ENCODE peak calls at places on chromosomes 16 and 17, in six cellular contexts. K is stomach, X is prostate gland, M is brain microvascular endothelial cell, I is upper lobe of right lung, B is DND-41. Z is an unnamed sample.

GRCh38 chr17:80852476-80853015 is 139.1 kb upstream of the CHMP6 start:
- DNase-seq in I (peak; percentile 62), M (no peak), X (no peak), B (no peak), K (no peak), Z (no peak)

GRCh38 chr16:81399909-81400308 is 44.7 kb upstream of the CMIP start:
- DNase-seq in X (no peak), I (no peak), M (no peak), K (no peak), B (no peak), Z (no peak)

GRCh38 chr16:11049396-11050059 is 105.2 kb downstream of the CLEC16A start:
- DNase-seq in M (no peak), X (no peak), B (no peak), K (no peak), I (no peak), Z (no peak)

GRCh38 chr17:76716146-76716833 is 5.5 kb upstream of the MXRA7 start:
- DNase-seq in K (peak; percentile 48), X (no peak), B (no peak), M (peak; percentile 99), I (peak; percentile 63), Z (peak; percentile 100)

GRCh38 chr17:43211123-43211479 is 574 bp upstream of the TMEM106A start:
- DNase-seq in M (no peak), B (no peak), I (no peak), X (no peak), K (no peak), Z (no peak)

GRCh38 chr16:12081048-12081404 is 104.5 kb downstream of the SNX29 start:
- DNase-seq in M (no peak), I (peak; percentile 2), B (no peak), K (no peak), X (no peak), Z (no peak)

GRCh38 chr17:67531291-67531690 is 154.2 kb downstream of the PITPNC1 start:
- DNase-seq in B (no peak), X (no peak), I (no peak), M (no peak), K (no peak), Z (peak; percentile 50)

GRCh38 chr17:80315517-80316182 is 55.0 kb downstream of the RNF213 start:
- DNase-seq in K (no peak), X (no peak), I (peak; percentile 20), M (no peak), B (no peak), Z (no peak)

GRCh38 chr17:61330174-61331150 is 69.2 kb upstream of the TBX2 start:
- DNase-seq in M (no peak), B (no peak), X (no peak), K (no peak), I (no peak), Z (no peak)

GRCh38 chr17:71229036-71229435 is 891.8 kb upstream of the SOX9 start:
- DNase-seq in K (no peak), B (no peak), X (no peak), M (no peak), I (no peak), Z (no peak)

GRCh38 chr17:8577868-8578267 is 52.7 kb downstream of the MYH10 start:
- DNase-seq in M (no peak), B (no peak), I (no peak), K (no peak), X (no peak), Z (no peak)

GRCh38 chr17:54900457-54901229 is at the start of gene TOM1L1:
- DNase-seq in I (peak; percentile 93), K (peak; percentile 90), M (peak; percentile 47), X (peak; percentile 75), B (no peak), Z (peak; percentile 88)

GRCh38 chr16:16890964-16891363 is 512.0 kb downstream of the NPIPA7 start:
- DNase-seq in M (no peak), I (no peak), K (no peak), B (no peak), X (no peak), Z (no peak)

GRCh38 chr17:557371-557770 is 157.3 kb downstream of the VPS53 start:
- DNase-seq in M (no peak), I (no peak), X (no peak), B (no peak), K (no peak), Z (no peak)

GRCh38 chr17:561118-561517 is 153.5 kb downstream of the VPS53 start:
- DNase-seq in I (no peak), M (peak; percentile 69), X (no peak), K (no peak), B (no peak), Z (no peak)

GRCh38 chr17:559699-560378 is 154.8 kb downstream of the VPS53 start:
- DNase-seq in B (no peak), I (no peak), K (no peak), X (no peak), M (peak; percentile 80), Z (peak; percentile 87)

GRCh38 chr17:560379-560935 is 154.2 kb downstream of the VPS53 start:
- DNase-seq in M (no peak), K (no peak), X (no peak), I (no peak), B (no peak), Z (no peak)

DNA sequence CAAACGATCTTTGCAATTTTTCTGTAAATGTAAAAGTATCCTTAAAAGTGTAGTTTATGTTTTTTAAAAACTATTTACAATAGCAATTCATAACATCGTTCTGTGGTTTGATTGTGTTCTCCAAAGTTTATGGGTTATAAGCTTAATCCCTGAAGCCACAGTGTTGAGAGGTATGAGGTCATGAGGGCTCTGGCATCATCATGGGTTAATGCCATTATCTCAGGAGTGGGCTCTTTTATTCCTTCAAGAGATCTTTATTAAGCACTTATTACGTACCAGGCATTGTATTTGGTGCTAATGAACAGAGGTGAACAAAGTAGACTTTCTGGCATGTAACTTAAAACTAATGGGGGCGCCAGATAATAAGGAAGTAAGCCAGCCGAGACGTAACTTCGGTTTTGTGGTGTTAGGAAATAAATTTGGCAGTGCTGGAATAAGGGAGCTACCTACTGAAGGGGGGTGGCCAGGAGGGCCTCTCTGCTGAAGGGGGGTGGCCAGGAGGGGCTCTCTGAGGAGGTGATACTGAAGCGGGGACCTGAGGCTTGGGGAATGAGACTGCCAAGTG is 158.1 kb downstream of the VPS53 start:
- DNase-seq in I (no peak), X (no peak), M (no peak), B (no peak), K (no peak), Z (no peak)
- H3K36me3 ChIP-seq in I (peaks cover 39% of the 10 kb centered on the region), X (peaks cover 4% of the 10 kb centered on the region), M (peaks cover 8% of the 10 kb centered on the region), B (peaks cover 52% of the 10 kb centered on the region), K (peaks cover 93% of the 10 kb centered on the region), Z (peaks cover 25% of the 10 kb centered on the region)

DNA sequence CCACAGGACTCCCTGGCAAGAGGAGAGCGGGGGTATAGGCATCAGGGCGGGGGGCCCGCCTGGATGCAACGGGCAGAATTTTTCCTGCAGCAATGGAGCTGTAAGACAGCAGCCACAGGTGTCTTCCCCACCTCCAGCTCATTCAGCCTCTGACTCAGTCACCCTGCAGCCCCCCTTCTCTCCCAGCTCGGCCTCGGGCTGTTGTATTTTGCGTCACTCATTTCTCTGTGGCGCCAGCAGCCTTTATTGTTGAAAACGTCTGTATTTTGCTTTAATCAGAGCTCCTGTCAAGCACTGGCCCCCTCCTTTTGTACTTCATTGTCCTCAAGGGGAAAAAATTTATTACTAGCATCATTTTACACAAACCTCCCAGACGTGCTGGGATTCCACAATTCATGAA is 117.7 kb downstream of the WSCD1 start:
- DNase-seq in X (no peak), I (no peak), K (no peak), M (no peak), B (no peak), Z (no peak)
- H3K4me3 ChIP-seq in X (no peak overlapping the region), I (no peak overlapping the region), K (no peak overlapping the region), M (no peak overlapping the region), B (no peak overlapping the region), Z (no peak overlapping the region)

DNA sequence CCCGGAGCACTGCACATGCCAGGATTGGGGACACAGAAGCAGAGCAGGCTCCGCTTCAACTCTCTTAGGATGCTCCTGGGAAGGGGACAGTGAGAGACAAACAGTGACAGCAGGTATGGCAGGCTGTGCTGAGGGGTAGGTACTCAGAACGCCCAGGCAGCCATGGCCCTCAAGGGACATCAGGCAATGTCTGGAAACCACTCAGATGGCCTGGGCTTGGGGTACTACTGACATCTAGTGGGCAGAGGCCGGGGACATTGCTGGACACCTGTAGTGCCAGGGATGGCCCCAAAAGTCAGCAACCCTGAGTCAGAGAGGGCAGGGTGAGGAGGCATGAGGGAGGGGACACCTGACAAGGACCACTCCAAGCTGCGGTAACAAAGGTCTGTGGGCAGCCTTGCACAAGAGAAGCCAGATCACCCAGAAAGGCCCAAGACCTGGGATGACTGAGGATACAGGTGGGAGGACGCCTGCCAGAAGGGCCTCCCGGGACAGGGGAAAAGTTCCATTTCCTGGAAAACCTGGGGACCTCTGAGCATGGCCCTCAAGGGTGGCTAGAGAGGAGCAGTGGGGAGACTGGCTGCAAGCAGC is 21.2 kb downstream of the PEMT start:
- DNase-seq in K (peak; percentile 77), I (no peak), M (no peak), B (peak; percentile 18), X (peak; percentile 57), Z (peak; percentile 72)
- TF ChIP-seq CTCF in K (peak; percentile 68), I (peak; percentile 39), M (peak; percentile 63), B (peak; percentile 42), X (peak; percentile 64), Z (peak; percentile 46)

GRCh38 chr16:75097191-75097761 is 19.3 kb downstream of the LDHD start:
- DNase-seq in I (no peak), K (no peak), B (no peak), X (no peak), M (no peak), Z (no peak)

GRCh38 chr16:75095204-75095621 is 21.4 kb downstream of the LDHD start:
- DNase-seq in I (no peak), X (no peak), B (no peak), M (no peak), K (no peak), Z (no peak)

GRCh38 chr16:75093598-75094540 is 22.7 kb downstream of the LDHD start:
- DNase-seq in B (no peak), X (no peak), M (no peak), I (no peak), K (no peak), Z (no peak)

GRCh38 chr16:75096730-75097129 is 19.9 kb downstream of the LDHD start:
- DNase-seq in M (no peak), B (no peak), K (peak; percentile 80), I (peak; percentile 77), X (peak; percentile 87), Z (no peak)

GRCh38 chr16:75095637-75096036 is 20.9 kb downstream of the LDHD start:
- DNase-seq in B (no peak), X (no peak), I (no peak), M (no peak), K (no peak), Z (no peak)
- H3K36me3 ChIP-seq in B (peaks cover 63% of the 10 kb centered on the region), X (no peaks in the 10 kb centered on the region), I (peaks cover 7% of the 10 kb centered on the region), M (no peaks in the 10 kb centered on the region), K (peaks cover 8% of the 10 kb centered on the region), Z (no peaks in the 10 kb centered on the region)

DNA sequence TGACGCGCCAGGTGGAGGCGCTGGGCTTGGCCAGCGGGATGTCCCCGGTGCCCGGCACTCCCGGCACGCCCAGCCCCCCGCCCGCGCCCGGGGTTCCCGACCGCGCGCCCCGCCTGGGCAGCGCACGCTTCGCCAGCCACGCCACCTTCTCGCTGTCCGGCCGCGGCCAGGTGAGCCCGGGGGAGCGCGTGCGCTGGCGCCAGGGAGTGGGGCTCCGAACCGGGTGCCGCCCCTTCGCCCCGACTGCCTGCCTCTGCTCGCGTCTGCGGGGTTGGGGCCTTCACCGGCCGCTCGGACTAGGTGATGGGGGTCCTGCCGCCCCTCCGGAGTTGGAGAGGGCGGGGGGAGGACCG is 482 bp downstream of the SMTNL2 start:
- DNase-seq in X (no peak), B (no peak), I (peak; percentile 64), K (no peak), M (no peak), Z (no peak)
- H3K4me3 ChIP-seq in X (peak overlapping the region; percentile 33), B (no peak overlapping the region), I (peak overlapping the region; percentile 56), K (peak overlapping the region; percentile 58), M (no peak overlapping the region), Z (peak overlapping the region; percentile 94)

Z was measured in cardiac muscle cell.